ENCODE peak calls at places on chromosomes 5 and 9, in eight cellular contexts. Q, K, L, M, X, O, P and C are unnamed samples.

GRCh38 chr5:74017786-74018211 is 391.8 kb downstream of the ARHGEF28 start:
- DNase-seq in Q (peak; percentile 42), K (no peak), L (no peak), M (no peak), X (no peak), O (no peak), P (peak; percentile 53), C (no peak)

GRCh38 chr9:73152953-73153352 is 1.3 kb downstream of the ANXA1 start:
- DNase-seq in Q (no peak), K (no peak), L (no peak), M (no peak), X (no peak), O (no peak), P (peak; percentile 71), C (no peak)

GRCh38 chr5:80193421-80193820 is 62.4 kb downstream of the SERINC5 start:
- DNase-seq in Q (no peak), K (no peak), L (no peak), M (no peak), X (no peak), O (no peak), P (no peak), C (no peak)

GRCh38 chr5:115246361-115246991 is 16.2 kb downstream of the PGGT1B start:
- DNase-seq in Q (peak; percentile 40), K (no peak), L (no peak), M (no peak), X (no peak), O (no peak), P (peak; percentile 37), C (no peak)

GRCh38 chr5:21236104-21236503 is 1248.1 kb upstream of the CDH18 start:
- DNase-seq in Q (no peak), K (no peak), L (no peak), M (no peak), X (no peak), O (no peak), P (no peak), C (no peak)

GRCh38 chr5:32095261-32095671 is 78.9 kb downstream of the GOLPH3 start:
- DNase-seq in Q (no peak), K (no peak), L (no peak), M (no peak), X (no peak), O (no peak), P (peak; percentile 18), C (no peak)

GRCh38 chr9:125932012-125932411 is 184.8 kb downstream of the PBX3 start:
- DNase-seq in Q (peak; percentile 71), K (no peak), L (peak; percentile 21), M (no peak), X (peak; percentile 46), O (peak; percentile 54), P (peak; percentile 99), C (no peak)

GRCh38 chr9:87557996-87558395 is 60.3 kb downstream of the DAPK1 start:
- DNase-seq in Q (no peak), K (no peak), L (no peak), M (no peak), X (no peak), O (peak; percentile 38), P (peak; percentile 38), C (no peak)

GRCh38 chr5:178765753-178766300 is 35.4 kb upstream of the ZNF354A start:
- DNase-seq in Q (no peak), K (no peak), L (no peak), M (no peak), X (no peak), O (no peak), P (no peak), C (no peak)

GRCh38 chr5:158074992-158075769 is 216.2 kb upstream of the CLINT1 start:
- DNase-seq in Q (peak; percentile 81), K (peak; percentile 61), L (peak; percentile 79), M (no peak), X (peak; percentile 53), O (peak; percentile 62), P (peak; percentile 76), C (peak; percentile 74)

GRCh38 chr5:129271309-129271708 is 176.8 kb downstream of the ISOC1 start:
- DNase-seq in Q (peak; percentile 10), K (no peak), L (no peak), M (no peak), X (no peak), O (no peak), P (no peak), C (peak; percentile 36)

GRCh38 chr9:78592866-78593265 is 295.9 kb downstream of the PSAT1 start:
- DNase-seq in Q (no peak), K (no peak), L (no peak), M (no peak), X (no peak), O (no peak), P (peak; percentile 66), C (no peak)

GRCh38 chr5:64766105-64766504 is 2.4 kb downstream of the SREK1IP1 start:
- DNase-seq in Q (peak; percentile 38), K (no peak), L (no peak), M (no peak), X (no peak), O (no peak), P (peak; percentile 13), C (peak; percentile 18)

GRCh38 chr5:132905938-132906337 is 32.5 kb downstream of the LEAP2 start:
- DNase-seq in Q (peak; percentile 17), K (no peak), L (no peak), M (no peak), X (no peak), O (no peak), P (peak; percentile 62), C (no peak)
- TF ChIP-seq CTCF in Q (no peak), K (no peak), L (no peak), M (peak; percentile 13), X (no peak), O (no peak), P (peak; percentile 25), C (no peak)

GRCh38 chr5:127802477-127802865 is 99.3 kb downstream of the CCDC192 start:
- DNase-seq in Q (no peak), K (no peak), L (no peak), M (no peak), X (no peak), O (no peak), P (peak; percentile 13), C (no peak)

GRCh38 chr5:127801751-127802476 is 98.7 kb downstream of the CCDC192 start:
- DNase-seq in Q (no peak), K (no peak), L (no peak), M (no peak), X (no peak), O (no peak), P (peak; percentile 54), C (no peak)

GRCh38 chr5:127796207-127796606 is 93.0 kb downstream of the CCDC192 start:
- DNase-seq in Q (no peak), K (no peak), L (no peak), M (no peak), X (no peak), O (no peak), P (no peak), C (no peak)

GRCh38 chr5:127793879-127794278 is 90.7 kb downstream of the CCDC192 start:
- DNase-seq in Q (no peak), K (no peak), L (no peak), M (no peak), X (no peak), O (no peak), P (no peak), C (no peak)

DNA sequence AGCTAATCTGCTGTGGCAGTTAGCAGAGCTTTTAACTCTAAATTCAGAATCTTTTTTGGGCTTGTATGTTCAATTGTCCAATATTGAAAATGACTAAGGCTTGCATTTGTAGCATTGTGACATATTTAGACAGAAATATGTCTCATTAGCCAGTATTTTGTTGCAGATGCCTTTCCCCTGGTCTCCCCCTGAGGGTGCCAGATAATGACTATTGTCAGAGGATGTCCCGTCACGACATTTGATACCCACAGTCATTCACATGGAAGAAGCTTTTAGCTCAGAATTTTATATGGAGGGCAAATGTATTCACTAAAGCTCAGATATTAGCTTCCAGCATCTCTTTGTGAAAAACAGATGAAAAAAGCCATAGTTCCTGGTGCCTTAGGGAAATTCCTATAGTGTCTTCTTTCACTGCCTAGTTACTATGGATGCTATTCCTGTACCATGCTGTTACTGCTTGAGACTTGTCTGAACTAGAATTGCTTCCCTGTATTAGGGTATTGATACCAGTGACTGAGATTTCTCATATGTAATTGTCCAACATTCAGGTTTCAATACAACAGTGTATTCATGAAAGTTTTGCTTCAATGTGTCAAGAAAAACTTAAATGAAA is 96.2 kb downstream of the CCDC192 start:
- DNase-seq in Q (no peak), K (no peak), L (no peak), M (no peak), X (no peak), O (no peak), P (no peak), C (no peak)
- TF ChIP-seq CTCF in Q (no peak), K (no peak), L (no peak), M (no peak), X (no peak), O (no peak), P (no peak), C (no peak)

DNA sequence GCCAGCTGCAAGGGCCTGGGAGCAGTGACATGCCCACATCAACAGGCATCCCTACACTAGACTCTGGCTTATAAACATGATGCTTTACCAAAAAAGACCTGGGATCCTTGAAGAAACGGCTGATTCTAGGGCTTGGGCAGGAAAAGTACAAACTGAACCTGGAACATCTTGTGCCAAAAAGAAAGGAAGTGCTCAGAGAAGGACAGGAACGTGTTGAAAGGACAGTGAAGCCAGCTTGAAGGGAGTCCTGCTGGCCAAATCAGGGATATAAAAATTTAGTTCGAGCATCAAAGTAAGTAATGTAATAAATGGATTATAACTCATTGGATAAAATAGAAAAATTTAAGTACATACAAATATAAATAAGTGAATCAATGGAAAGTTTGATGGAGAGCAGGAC is 58.1 kb downstream of the ALDH7A1 start:
- DNase-seq in Q (no peak), K (no peak), L (no peak), M (no peak), X (no peak), O (no peak), P (peak; percentile 8), C (no peak)
- TF ChIP-seq CTCF in Q (no peak), K (no peak), L (no peak), M (peak; percentile 22), X (no peak), O (no peak), P (peak; percentile 23), C (no peak)

GRCh38 chr5:94045839-94046782 is 304.7 kb upstream of the POU5F2 start:
- DNase-seq in Q (no peak), K (no peak), L (no peak), M (no peak), X (no peak), O (no peak), P (no peak), C (no peak)

GRCh38 chr5:94039101-94039500 is 297.7 kb upstream of the POU5F2 start:
- DNase-seq in Q (no peak), K (no peak), L (no peak), M (no peak), X (no peak), O (no peak), P (no peak), C (no peak)

GRCh38 chr5:94043311-94043710 is 301.9 kb upstream of the POU5F2 start:
- DNase-seq in Q (no peak), K (no peak), L (no peak), M (no peak), X (no peak), O (no peak), P (no peak), C (no peak)

DNA sequence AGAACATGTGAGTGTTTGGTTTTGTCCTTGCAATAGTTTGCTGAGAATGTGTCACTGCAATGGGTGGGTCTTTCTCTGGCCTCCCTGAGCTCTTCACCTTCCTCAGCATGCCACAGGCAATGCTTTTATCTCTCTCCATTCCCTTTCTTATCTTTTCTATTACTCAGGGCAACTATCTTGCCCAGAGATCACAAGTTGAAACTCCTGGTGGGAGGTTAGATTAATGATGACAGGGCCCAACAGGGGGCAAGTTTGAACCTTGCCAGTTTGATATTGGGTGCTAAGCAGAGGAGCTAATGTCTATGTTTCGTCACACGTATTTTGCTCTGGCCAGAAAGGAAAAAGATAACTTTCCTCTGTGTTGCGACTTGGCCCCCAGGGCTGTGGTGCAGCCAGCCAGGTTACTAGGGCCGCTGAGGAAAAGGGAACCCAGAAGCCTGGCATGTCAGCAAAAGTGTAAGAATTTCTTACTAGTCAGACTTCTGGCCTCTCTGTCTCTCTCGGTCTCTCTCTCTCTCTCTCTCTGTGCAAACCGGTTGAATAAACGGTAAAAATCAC is 299.3 kb upstream of the POU5F2 start:
- DNase-seq in Q (no peak), K (no peak), L (no peak), M (no peak), X (no peak), O (no peak), P (no peak), C (no peak)
- TF ChIP-seq CTCF in Q (no peak), K (no peak), L (no peak), M (no peak), X (no peak), O (no peak), P (no peak), C (no peak)